ENCODE peak calls at places on chromosomes 13 and 19, in five cellular contexts. G is IMR-90, W is fibroblast of mammary gland, O is activated B cell treated with CpG ODN at 0.5 μM for 24 hours, U is T-helper 22 cell. D is an unnamed sample.

GRCh38 chr19:35977446-35978222 is 17.4 kb upstream of the SDHAF1 start:
- DNase-seq in W (no peak), G (no peak), U (no peak), O (no peak), D (no peak)

GRCh38 chr19:50478901-50479715 is 2.5 kb upstream of the GARIN5A start:
- DNase-seq in O (no peak), U (no peak), W (peak), G (peak), D (no peak)

GRCh38 chr19:42092350-42092749 is 16.4 kb downstream of the ZNF574 start:
- DNase-seq in O (no peak), G (no peak), W (no peak), U (no peak), D (no peak)

GRCh38 chr13:27359203-27359821 is 65.1 kb upstream of the GTF3A start:
- DNase-seq in G (peak), W (peak), U (no peak), O (no peak), D (peak)

GRCh38 chr13:67094952-67095351 is 135.2 kb downstream of the PCDH9 start:
- DNase-seq in U (no peak), O (no peak), W (no peak), G (peak), D (no peak)

GRCh38 chr13:99982021-99982740 is 597 bp downstream of the ZIC2 start:
- DNase-seq in G (no peak), U (no peak), W (no peak), O (no peak), D (no peak)

GRCh38 chr19:13043285-13043684 is 48.0 kb downstream of the NFIX start:
- DNase-seq in O (no peak), G (no peak), U (no peak), W (no peak), D (no peak)

GRCh38 chr13:48412881-48413351 is at the start of gene LPAR6:
- DNase-seq in O (no peak), U (peak), W (peak), G (peak), D (no peak)

GRCh38 chr19:5695649-5696195 is 5.6 kb downstream of the RPL36 start:
- DNase-seq in O (no peak), W (no peak), U (no peak), G (no peak), D (no peak)

GRCh38 chr13:51397262-51397933 is 55.4 kb downstream of the INTS6 start:
- DNase-seq in O (no peak), U (no peak), G (peak), W (peak), D (no peak)

GRCh38 chr13:110136660-110137585 is 170.0 kb downstream of the COL4A1 start:
- DNase-seq in W (no peak), U (no peak), G (no peak), O (no peak), D (no peak)

GRCh38 chr19:45114116-45114515 is 21.1 kb downstream of the PPP1R37 start:
- DNase-seq in W (no peak), U (no peak), O (no peak), G (no peak), D (no peak)

GRCh38 chr19:53868091-53868891 is 608 bp downstream of the MYADM start:
- DNase-seq in U (no peak), O (peak), G (peak), W (peak), D (peak)

GRCh38 chr13:98556968-98557591 is 19.8 kb downstream of the STK24 start:
- DNase-seq in U (peak), O (no peak), G (peak), W (no peak), D (peak)